ENCODE peak calls at places on chromosomes 2 and 18, in ten cellular contexts. L, D, V, R, U, Y, Z, P, N and W are unnamed samples.

GRCh38 chr18:48623468-48624220 is 84.8 kb downstream of the CTIF start:
- DNase-seq in L (no peak), D (peak), V (no peak), R (peak), U (no peak), Y (no peak), Z (no peak), P (no peak), N (peak), W (no peak)

GRCh38 chr2:70510213-70510820 is 43.3 kb downstream of the TGFA start:
- DNase-seq in L (no peak), D (no peak), V (no peak), R (no peak), U (no peak), Y (no peak), Z (no peak), P (no peak), N (no peak), W (no peak)

GRCh38 chr2:166106431-166107015 is 21.3 kb downstream of the SCN1A start:
- DNase-seq in L (no peak), D (peak), V (no peak), R (no peak), U (no peak), Y (no peak), Z (no peak), P (no peak), N (no peak), W (no peak)

GRCh38 chr2:239395524-239395923 is 5.3 kb downstream of the HDAC4 start:
- DNase-seq in L (no peak), D (no peak), V (no peak), R (no peak), U (no peak), Y (no peak), Z (peak), P (no peak), N (peak), W (no peak)

GRCh38 chr2:120283649-120284048 is 31.0 kb downstream of the RALB start:
- DNase-seq in L (no peak), D (peak), V (no peak), R (no peak), U (no peak), Y (no peak), Z (no peak), P (no peak), N (no peak), W (no peak)

GRCh38 chr18:77058186-77058847 is 74.3 kb downstream of the MBP start:
- DNase-seq in L (no peak), D (no peak), V (no peak), R (no peak), U (no peak), Y (no peak), Z (no peak), P (no peak), N (peak), W (no peak)

GRCh38 chr2:235570256-235570655 is 76.4 kb downstream of the AGAP1 start:
- DNase-seq in L (no peak), D (peak), V (no peak), R (peak), U (no peak), Y (no peak), Z (no peak), P (no peak), N (no peak), W (no peak)

GRCh38 chr2:217972037-217972436 is 30.8 kb downstream of the TNS1 start:
- DNase-seq in L (no peak), D (no peak), V (no peak), R (no peak), U (no peak), Y (no peak), Z (no peak), P (no peak), N (no peak), W (no peak)

GRCh38 chr2:133346654-133347053 is 221.6 kb downstream of the NCKAP5 start:
- DNase-seq in L (no peak), D (peak), V (no peak), R (peak), U (no peak), Y (no peak), Z (no peak), P (no peak), N (no peak), W (no peak)

GRCh38 chr2:126793885-126794613 is 104.6 kb upstream of the TEX51 start:
- DNase-seq in L (no peak), D (no peak), V (no peak), R (no peak), U (no peak), Y (no peak), Z (no peak), P (no peak), N (no peak), W (no peak)

GRCh38 chr2:55138045-55138444 is 87.8 kb upstream of the RTN4 start:
- DNase-seq in L (no peak), D (no peak), V (no peak), R (no peak), U (no peak), Y (no peak), Z (no peak), P (no peak), N (no peak), W (no peak)

GRCh38 chr2:46707909-46708308 is 207.7 kb downstream of the MCFD2 start:
- DNase-seq in L (no peak), D (no peak), V (no peak), R (no peak), U (no peak), Y (no peak), Z (no peak), P (no peak), N (no peak), W (no peak)

GRCh38 chr2:108324531-108325256 is 36.0 kb downstream of the SULT1C2 start:
- DNase-seq in L (no peak), D (peak), V (no peak), R (peak), U (no peak), Y (no peak), Z (no peak), P (no peak), N (no peak), W (no peak)

GRCh38 chr2:241902357-241902991 is 32.9 kb downstream of the RTP5 start:
- DNase-seq in L (no peak), D (no peak), V (peak), R (no peak), U (no peak), Y (no peak), Z (no peak), P (no peak), N (no peak), W (no peak)

GRCh38 chr2:20520128-20520527 is 73.3 kb downstream of the RHOB start:
- DNase-seq in L (no peak), D (no peak), V (no peak), R (no peak), U (no peak), Y (no peak), Z (no peak), P (no peak), N (peak), W (no peak)

GRCh38 chr2:236237468-236238190 is 26.6 kb downstream of the ASB18 start:
- DNase-seq in L (no peak), D (no peak), V (no peak), R (no peak), U (no peak), Y (no peak), Z (no peak), P (no peak), N (peak), W (no peak)

GRCh38 chr2:3488768-3489448 is 30.4 kb downstream of the ADI1 start:
- DNase-seq in L (no peak), D (no peak), V (peak), R (no peak), U (no peak), Y (no peak), Z (no peak), P (no peak), N (no peak), W (no peak)

GRCh38 chr2:176140130-176140519 is 10.6 kb downstream of the HOXD8 start:
- DNase-seq in L (no peak), D (no peak), V (no peak), R (peak), U (no peak), Y (no peak), Z (no peak), P (no peak), N (no peak), W (no peak)

GRCh38 chr2:53782681-53783080 is 4.1 kb downstream of the ASB3 start:
- DNase-seq in L (no peak), D (no peak), V (no peak), R (no peak), U (no peak), Y (no peak), Z (no peak), P (no peak), N (no peak), W (no peak)

GRCh38 chr18:41499345-41499744 is 455.7 kb upstream of the PIK3C3 start:
- DNase-seq in L (no peak), D (no peak), V (no peak), R (no peak), U (no peak), Y (no peak), Z (no peak), P (no peak), N (no peak), W (no peak)

GRCh38 chr2:156294945-156295580 is 37.5 kb downstream of the NR4A2 start:
- DNase-seq in L (no peak), D (peak), V (no peak), R (no peak), U (no peak), Y (no peak), Z (no peak), P (no peak), N (no peak), W (no peak)